ENCODE peak calls at places on chromosomes 13 and 19, in seven cellular contexts. B is upper lobe of right lung, U is AG04449, J is hepatocyte, C is GM12865, G is cardiac muscle cell, D is IMR-90. X is an unnamed sample.

GRCh38 chr19:48997972-48998371 is 4.3 kb downstream of the RUVBL2 start:
- DNase-seq in D (peak; percentile 45), G (peak; percentile 63), B (no peak), C (peak; percentile 59), J (peak; percentile 74), U (no peak), X (no peak)

GRCh38 chr19:19743176-19743575 is 10.3 kb upstream of the ZNF14 start:
- DNase-seq in G (no peak), C (no peak), U (no peak), B (no peak), D (no peak), J (no peak), X (no peak)

GRCh38 chr13:71218960-71219359 is 648.0 kb downstream of the DACH1 start:
- DNase-seq in D (no peak), B (no peak), G (no peak), J (peak; percentile 48), U (no peak), C (peak; percentile 45), X (no peak)

GRCh38 chr19:40585677-40586422 is 9.2 kb downstream of the SHKBP1 start:
- DNase-seq in D (peak; percentile 44), B (no peak), G (peak; percentile 73), J (no peak), U (no peak), C (no peak), X (no peak)

GRCh38 chr19:11251650-11252314 is 10.5 kb downstream of the DOCK6 start:
- DNase-seq in U (no peak), B (no peak), G (no peak), J (peak; percentile 2), C (no peak), D (no peak), X (no peak)

GRCh38 chr19:948842-949496 is 23.1 kb downstream of the ARID3A start:
- DNase-seq in D (no peak), J (peak; percentile 37), B (no peak), C (peak; percentile 75), G (no peak), U (no peak), X (peak; percentile 48)

GRCh38 chr19:6856749-6857372 is 30.5 kb upstream of the ADGRE1 start:
- DNase-seq in U (no peak), G (no peak), B (no peak), C (no peak), D (no peak), J (no peak), X (no peak)

GRCh38 chr13:112234131-112234875 is 141.9 kb upstream of the SPACA7 start:
- DNase-seq in J (no peak), B (peak; percentile 57), U (no peak), D (no peak), C (no peak), G (no peak), X (no peak)

GRCh38 chr19:30799854-30800755 is 427.9 kb downstream of the ZNF536 start:
- DNase-seq in D (no peak), C (no peak), G (peak; percentile 19), B (peak; percentile 74), J (peak; percentile 62), U (no peak), X (no peak)

GRCh38 chr13:44307844-44308243 is 65.8 kb upstream of the SERP2 start:
- DNase-seq in U (no peak), D (no peak), J (no peak), B (no peak), C (no peak), G (no peak), X (no peak)

GRCh38 chr19:48249502-48250014 is 6.2 kb downstream of the CARD8 start:
- DNase-seq in U (no peak), C (peak; percentile 93), B (peak; percentile 76), J (no peak), D (no peak), G (peak; percentile 37), X (peak; percentile 41)

GRCh38 chr13:33722216-33722900 is 95.6 kb upstream of the RFC3 start:
- DNase-seq in U (no peak), B (no peak), J (no peak), C (no peak), D (peak; percentile 7), G (peak; percentile 20), X (no peak)

GRCh38 chr19:55646889-55647731 is 902 bp upstream of the CCDC106 start:
- DNase-seq in J (no peak), B (no peak), C (peak; percentile 46), D (no peak), U (no peak), G (no peak), X (no peak)
- TF ChIP-seq CTCF in J (no peak), B (no peak), C (no peak), D (no peak), U (no peak), G (no peak), X (no peak)

GRCh38 chr19:35143231-35143715 is at the start of gene FXYD7:
- DNase-seq in J (no peak), B (no peak), U (no peak), G (no peak), D (no peak), C (no peak), X (no peak)

GRCh38 chr19:35141627-35142401 is 1.2 kb upstream of the FXYD7 start:
- DNase-seq in G (peak; percentile 31), C (no peak), B (no peak), J (no peak), U (no peak), D (no peak), X (no peak)

GRCh38 chr19:35143818-35144217 is 763 bp downstream of the FXYD7 start:
- DNase-seq in B (no peak), J (no peak), C (no peak), U (no peak), G (no peak), D (no peak), X (no peak)

GRCh38 chr19:35144259-35144599 is 1.2 kb downstream of the FXYD7 start:
- DNase-seq in U (no peak), B (no peak), C (no peak), J (no peak), G (no peak), D (no peak), X (no peak)

DNA sequence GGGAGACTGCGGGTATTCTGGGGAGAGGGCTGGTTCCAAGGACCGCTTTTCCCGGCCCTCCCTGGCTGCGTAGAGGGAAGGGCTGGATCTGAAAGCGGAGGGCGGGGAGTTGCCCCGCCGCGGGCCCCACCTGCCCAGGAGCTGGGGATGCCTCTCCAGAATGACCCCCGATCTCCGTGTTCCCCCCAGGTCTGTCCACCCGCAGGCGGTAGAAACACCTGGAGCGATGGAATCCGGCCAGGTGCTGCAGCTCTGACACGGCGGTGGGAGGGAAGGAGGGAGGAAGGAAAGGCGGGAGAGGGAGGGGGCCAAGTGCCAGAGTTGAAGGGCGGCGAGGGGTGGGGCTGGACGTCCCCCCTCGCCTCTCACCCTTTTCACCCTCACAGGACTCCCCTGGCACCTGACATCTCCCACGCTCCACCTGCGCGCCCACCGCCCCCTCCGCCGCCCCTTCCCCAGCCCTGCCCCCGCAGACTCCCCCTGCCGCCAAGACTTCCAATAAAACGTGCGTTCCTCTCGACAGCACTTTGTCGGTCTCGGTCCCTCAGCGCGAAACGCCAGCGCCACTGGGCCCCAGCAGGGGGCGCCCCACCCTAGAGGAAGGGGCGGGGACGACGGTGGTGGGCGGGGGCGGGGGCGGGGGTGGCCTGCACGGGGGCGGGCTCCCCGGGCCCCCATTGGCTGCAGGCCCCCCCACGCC is 374 bp upstream of the FXYD7 start:
- DNase-seq in D (no peak), B (peak; percentile 80), G (peak; percentile 52), U (no peak), C (peak; percentile 62), J (peak; percentile 72), X (peak; percentile 65)
- TF ChIP-seq CTCF in D (peak; percentile 44), B (peak; percentile 61), G (peak; percentile 41), U (peak; percentile 73), C (peak; percentile 48), J (peak; percentile 86), X (no peak)

GRCh38 chr13:50745542-50745941 is 98.0 kb downstream of the DLEU7 start:
- DNase-seq in B (no peak), D (no peak), U (no peak), J (no peak), G (no peak), C (no peak), X (no peak)
- TF ChIP-seq CTCF in B (no peak), D (no peak), U (no peak), J (no peak), G (no peak), C (no peak), X (no peak)

GRCh38 chr19:56837892-56838679 is 2.4 kb downstream of the PEG3 start:
- DNase-seq in B (peak; percentile 84), C (no peak), G (peak; percentile 83), J (no peak), U (no peak), D (no peak), X (no peak)
- TF ChIP-seq CTCF in B (peak; percentile 35), C (no peak), G (peak; percentile 38), J (no peak), U (no peak), D (no peak), X (no peak)

GRCh38 chr19:54668353-54668752 is 5.6 kb downstream of the LILRB4 start:
- DNase-seq in U (no peak), B (no peak), G (no peak), D (no peak), C (no peak), J (no peak), X (no peak)

GRCh38 chr19:54677217-54677616 is 14.4 kb downstream of the LILRB4 start:
- DNase-seq in D (no peak), U (no peak), G (no peak), B (no peak), C (no peak), J (no peak), X (no peak)

GRCh38 chr19:54670576-54671347 is 8.0 kb downstream of the LILRB4 start:
- DNase-seq in U (no peak), G (no peak), B (no peak), C (no peak), J (no peak), D (no peak), X (no peak)

GRCh38 chr19:54673222-54673621 is 10.4 kb downstream of the LILRB4 start:
- DNase-seq in D (no peak), B (no peak), U (no peak), G (no peak), J (no peak), C (no peak), X (no peak)

GRCh38 chr19:54674021-54674617 is 11.3 kb downstream of the LILRB4 start:
- DNase-seq in B (no peak), J (no peak), C (peak; percentile 73), G (peak; percentile 40), D (no peak), U (no peak), X (no peak)
- TF ChIP-seq CTCF in B (peak; percentile 55), J (peak; percentile 27), C (peak; percentile 82), G (peak; percentile 63), D (peak; percentile 29), U (peak; percentile 3), X (no peak)

GRCh38 chr13:90084684-90085290 is 1262.7 kb upstream of the MIR17HG start:
- DNase-seq in G (peak; percentile 3), B (no peak), J (no peak), D (no peak), U (no peak), C (no peak), X (no peak)
- TF ChIP-seq CTCF in G (no peak), B (no peak), J (no peak), D (no peak), U (no peak), C (no peak), X (no peak)

DNA sequence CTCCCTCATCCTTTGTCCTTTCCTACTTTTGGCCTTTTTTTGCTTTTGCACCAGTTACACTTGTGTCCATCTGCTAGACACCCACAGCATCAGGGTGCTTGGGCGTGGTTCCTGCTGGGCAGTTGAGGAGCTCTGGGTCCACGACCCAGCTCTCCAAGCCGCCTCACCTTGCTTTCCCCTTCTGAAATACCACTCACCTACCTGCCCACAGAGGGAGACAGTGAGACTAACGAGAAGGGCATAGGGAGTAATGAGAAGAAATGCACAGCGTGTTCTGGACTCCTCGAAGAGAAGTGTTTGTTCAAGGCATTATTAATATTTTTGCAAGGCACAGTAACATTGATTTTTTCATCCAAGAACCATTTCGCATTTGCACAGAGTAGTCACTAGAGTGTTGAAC is 92.9 kb downstream of the DNAJC15 start:
- DNase-seq in U (no peak), J (no peak), B (no peak), C (peak; percentile 12), D (no peak), G (no peak), X (no peak)
- TF ChIP-seq CTCF in U (no peak), J (no peak), B (no peak), C (no peak), D (no peak), G (no peak), X (no peak)